ENCODE peak calls at places on chromosomes 1 and 21, in six cellular contexts. Z, L, E, H, T and Q are unnamed samples.

GRCh38 chr1:230464618-230465017 is 38.5 kb upstream of the PGBD5 start:
- DNase-seq in H (no peak), Z (no peak), E (no peak), L (no peak), T (no peak), Q (no peak)

GRCh38 chr1:200525167-200526123 is 95.1 kb downstream of the KIF14 start:
- DNase-seq in E (no peak), Z (no peak), T (no peak), L (no peak), H (no peak), Q (no peak)

GRCh38 chr1:107919953-107920352 is 45.0 kb downstream of the VAV3 start:
- DNase-seq in H (no peak), E (no peak), L (no peak), Z (no peak), T (no peak), Q (no peak)

GRCh38 chr1:64308856-64309255 is 105.4 kb downstream of the UBE2U start:
- DNase-seq in H (no peak), E (no peak), L (no peak), T (peak), Z (no peak), Q (no peak)

GRCh38 chr21:17821121-17821520 is 2.0 kb upstream of the C21orf91 start:
- DNase-seq in E (no peak), Z (no peak), T (no peak), L (no peak), H (no peak), Q (no peak)

GRCh38 chr1:47280142-47280541 is 33.8 kb downstream of the STIL start:
- DNase-seq in L (no peak), H (no peak), Z (no peak), E (no peak), T (peak), Q (no peak)

GRCh38 chr21:37009740-37010341 is 3.3 kb downstream of the RIPPLY3 start:
- DNase-seq in L (peak), T (peak), H (peak), Z (peak), E (peak), Q (peak)

GRCh38 chr1:245765241-245766000 is 610.6 kb downstream of the KIF26B start:
- DNase-seq in E (no peak), T (peak), L (no peak), Z (no peak), H (no peak), Q (no peak)

GRCh38 chr1:157306896-157307295 is 168.7 kb upstream of the ETV3 start:
- DNase-seq in H (no peak), T (no peak), Z (no peak), L (no peak), E (no peak), Q (no peak)

GRCh38 chr1:26159113-26160039 is 497 bp downstream of the FAM110D start:
- DNase-seq in E (no peak), H (no peak), Z (no peak), T (no peak), L (peak), Q (no peak)

GRCh38 chr1:3569436-3569835 is 41.9 kb downstream of the MEGF6 start:
- DNase-seq in T (no peak), L (no peak), E (no peak), Z (no peak), H (no peak), Q (no peak)

GRCh38 chr1:36301220-36301619 is 4.9 kb upstream of the SH3D21 start:
- DNase-seq in E (no peak), T (no peak), H (no peak), L (no peak), Z (no peak), Q (no peak)

GRCh38 chr1:2103266-2103900 is 53.2 kb downstream of the PRKCZ start:
- DNase-seq in E (no peak), Z (no peak), H (no peak), T (no peak), L (no peak), Q (no peak)

GRCh38 chr1:85612704-85613361 is 32.3 kb downstream of the CCN1 start:
- DNase-seq in L (no peak), Z (peak), E (no peak), T (peak), H (peak), Q (no peak)

GRCh38 chr1:66606359-66607142 is 72.6 kb downstream of the SGIP1 start:
- DNase-seq in T (no peak), E (no peak), H (no peak), L (no peak), Z (no peak), Q (no peak)

GRCh38 chr1:202692959-202693555 is 17.2 kb downstream of the SYT2 start:
- DNase-seq in E (peak), L (no peak), H (peak), T (peak), Z (peak), Q (peak)

GRCh38 chr1:218371927-218372672 is 27.0 kb downstream of the TGFB2 start:
- DNase-seq in L (no peak), H (no peak), E (no peak), Z (no peak), T (no peak), Q (no peak)

GRCh38 chr1:200048244-200048643 is 20.7 kb downstream of the NR5A2 start:
- DNase-seq in L (no peak), H (no peak), Z (no peak), T (no peak), E (no peak), Q (no peak)

GRCh38 chr1:191641420-191642215 is 516.6 kb upstream of the RGS18 start:
- DNase-seq in Z (no peak), E (no peak), L (no peak), H (no peak), T (peak), Q (no peak)

GRCh38 chr1:111202707-111203623 is 2.5 kb upstream of the DENND2D start:
- DNase-seq in L (no peak), E (no peak), T (no peak), H (peak), Z (no peak), Q (peak)

GRCh38 chr1:115218034-115218405 is 120.0 kb downstream of the NGF start:
- DNase-seq in H (no peak), L (no peak), T (no peak), E (no peak), Z (no peak), Q (no peak)

GRCh38 chr1:29183287-29183686 is 1.6 kb upstream of the SRSF4 start:
- DNase-seq in H (no peak), T (no peak), L (no peak), Z (no peak), E (no peak), Q (no peak)

GRCh38 chr1:154497026-154497806 is 4.8 kb upstream of the TDRD10 start:
- DNase-seq in H (peak), E (no peak), L (no peak), T (no peak), Z (no peak), Q (no peak)

GRCh38 chr1:171948491-171948890 is 107.2 kb downstream of the DNM3 start:
- DNase-seq in L (no peak), T (peak), H (no peak), Z (no peak), E (no peak), Q (no peak)

GRCh38 chr1:204416589-204417230 is 5.1 kb upstream of the PPP1R15B start:
- DNase-seq in H (no peak), E (no peak), L (no peak), Z (no peak), T (no peak), Q (no peak)
- H3K4me3 ChIP-seq in H (no peak), E (no peak), L (no peak), Z (no peak), T (no peak), Q (no peak)

GRCh38 chr1:226663327-226663704 is 75.8 kb downstream of the ITPKB start:
- DNase-seq in H (no peak), L (no peak), E (no peak), T (peak), Z (no peak), Q (no peak)
- H3K4me3 ChIP-seq in H (no peak), L (no peak), E (no peak), T (no peak), Z (no peak), Q (no peak)

GRCh38 chr1:21175324-21175669 is 1.4 kb downstream of the EIF4G3 start:
- DNase-seq in L (peak), T (peak), H (peak), E (peak), Z (no peak), Q (peak)
- H3K4me3 ChIP-seq in L (peak), T (peak), H (peak), E (peak), Z (peak), Q (peak)

DNA sequence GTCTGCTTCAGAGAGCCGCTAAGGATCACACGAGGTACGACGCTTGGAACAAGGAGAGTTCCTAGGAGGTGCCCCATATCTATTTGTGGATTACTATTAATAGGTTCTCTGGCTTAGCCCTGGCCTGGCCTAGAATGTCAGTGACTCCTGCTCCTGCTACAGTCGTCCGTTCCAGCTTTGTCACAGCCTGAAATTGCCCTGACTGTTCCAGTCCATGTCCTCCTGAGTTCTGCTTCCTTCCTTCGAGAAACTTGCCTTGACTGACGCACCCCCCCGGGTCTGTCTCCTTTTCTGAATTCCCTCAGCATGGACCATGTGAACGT is 16.2 kb downstream of the ECHDC2 start:
- DNase-seq in E (no peak), L (peak), Z (no peak), H (no peak), T (no peak), Q (no peak)
- H3K4me3 ChIP-seq in E (no peak), L (peak), Z (no peak), H (no peak), T (no peak), Q (no peak)

GRCh38 chr1:201546093-201546492 is 7.2 kb downstream of the NAV1 start:
- DNase-seq in E (no peak), T (no peak), L (no peak), H (peak), Z (no peak), Q (no peak)
- H3K4me3 ChIP-seq in E (no peak), T (no peak), L (no peak), H (no peak), Z (no peak), Q (no peak)